ENCODE peak calls at places on chromosomes 16 and 17, in nine cellular contexts. Y is NCI-H1105, Q is left cardiac atrium, V is NCI-H2171 treated with DMSO at 0.1 percent for 48 hours, R is iPS-NIHi11, P is heart left ventricle, A is Calu3, E is dorsolateral prefrontal cortex, O is T-helper 2 cell. C is an unnamed sample.

GRCh38 chr17:69492410-69493071 is 78.0 kb downstream of the MAP2K6 start:
- DNase-seq in A (no peak), O (no peak), P (no peak), Y (no peak), R (peak), E (no peak), Q (no peak), V (no peak), C (peak)

GRCh38 chr16:67022531-67023214 is 6.3 kb upstream of the CBFB start:
- DNase-seq in P (no peak), R (no peak), Q (no peak), E (no peak), O (no peak), Y (no peak), V (no peak), A (no peak), C (no peak)

GRCh38 chr16:89579351-89579750 is 3.8 kb downstream of the CPNE7 start:
- DNase-seq in Q (no peak), O (no peak), R (no peak), A (no peak), Y (no peak), V (no peak), E (no peak), P (no peak), C (no peak)

GRCh38 chr16:55029509-55029908 is 98.8 kb downstream of the IRX5 start:
- DNase-seq in V (no peak), Q (no peak), O (no peak), E (no peak), P (no peak), Y (no peak), R (no peak), A (no peak), C (no peak)

GRCh38 chr16:69567031-69567680 is 1.4 kb downstream of the NFAT5 start:
- DNase-seq in A (peak), Q (no peak), R (peak), Y (no peak), E (no peak), P (no peak), O (no peak), V (peak), C (no peak)

GRCh38 chr17:33284022-33284421 is 9.1 kb downstream of the ASIC2 start:
- DNase-seq in R (no peak), Q (peak), O (no peak), P (no peak), E (no peak), Y (no peak), V (no peak), A (peak), C (no peak)

GRCh38 chr17:49214665-49215360 is 4.3 kb downstream of the ABI3 start:
- DNase-seq in Q (no peak), P (no peak), E (no peak), R (no peak), V (no peak), Y (no peak), O (no peak), A (peak), C (no peak)

GRCh38 chr16:2388875-2389433 is 40.3 kb upstream of the CCNF start:
- DNase-seq in O (no peak), Q (no peak), A (peak), R (no peak), V (no peak), E (no peak), Y (no peak), P (no peak), C (no peak)

GRCh38 chr17:76191891-76192290 is 48.4 kb downstream of the RNF157 start:
- DNase-seq in P (no peak), Y (no peak), R (no peak), V (no peak), O (peak), Q (no peak), E (no peak), A (no peak), C (no peak)

GRCh38 chr17:59331129-59331928 is at the start of gene YPEL2:
- DNase-seq in Y (peak), Q (peak), V (peak), O (peak), E (peak), R (peak), A (peak), P (peak), C (peak)

GRCh38 chr17:43540821-43541674 is 5.1 kb downstream of the ETV4 start:
- DNase-seq in E (no peak), P (no peak), Q (peak), O (no peak), Y (no peak), R (no peak), V (no peak), A (no peak), C (peak)

GRCh38 chr17:59785091-59785799 is 77.8 kb downstream of the VMP1 start:
- DNase-seq in R (no peak), E (no peak), A (no peak), Y (no peak), Q (no peak), V (no peak), P (no peak), O (no peak), C (no peak)

GRCh38 chr17:57121308-57122042 is 36.4 kb downstream of the AKAP1 start:
- DNase-seq in Q (no peak), A (peak), P (no peak), E (peak), V (peak), Y (no peak), O (no peak), R (peak), C (peak)

C was measured in WTC11.